ENCODE peak calls at places on chromosomes 7 and 10, in five cellular contexts. G, K, V, Y and U are unnamed samples.

GRCh38 chr10:126670886-126671285 is 393 bp upstream of the C10orf90 start:
- DNase-seq in G (no peak), K (no peak), V (no peak), Y (no peak), U (no peak)

GRCh38 chr10:131964298-131964697 is 17.4 kb downstream of the BNIP3 start:
- DNase-seq in G (no peak), K (no peak), V (no peak), Y (no peak), U (no peak)

GRCh38 chr10:59508296-59508695 is 145.9 kb upstream of the FAM13C start:
- DNase-seq in G (no peak), K (no peak), V (no peak), Y (peak), U (no peak)

GRCh38 chr7:129098409-129099084 is 43.6 kb upstream of the TNPO3 start:
- DNase-seq in G (no peak), K (no peak), V (no peak), Y (peak), U (no peak)

GRCh38 chr7:25846722-25847121 is 305.3 kb upstream of the NFE2L3 start:
- DNase-seq in G (peak), K (no peak), V (no peak), Y (peak), U (no peak)

GRCh38 chr7:69123003-69123402 is 475.3 kb upstream of the AUTS2 start:
- DNase-seq in G (no peak), K (peak), V (no peak), Y (no peak), U (no peak)

GRCh38 chr10:70508912-70509366 is 30.4 kb downstream of the PALD1 start:
- DNase-seq in G (peak), K (peak), V (peak), Y (no peak), U (no peak)

GRCh38 chr7:135262623-135263320 is 29.1 kb downstream of the STRA8 start:
- DNase-seq in G (no peak), K (peak), V (no peak), Y (no peak), U (no peak)

GRCh38 chr10:48522011-48522765 is 82.7 kb downstream of the ARHGAP22 start:
- DNase-seq in G (no peak), K (peak), V (no peak), Y (no peak), U (no peak)